ENCODE peak calls at places on chromosomes 5 and 9, in four cellular contexts. Z, K, M and U are unnamed samples.

GRCh38 chr9:86675805-86676204 is 271.5 kb downstream of the GAS1 start:
- DNase-seq in Z (no peak), K (no peak), M (no peak), U (no peak)

GRCh38 chr5:178145965-178146820 is 7.5 kb downstream of the NHP2 start:
- DNase-seq in Z (peak; percentile 66), K (no peak), M (peak; percentile 89), U (peak; percentile 94)

GRCh38 chr9:92506184-92506857 is 24.0 kb upstream of the ASPN start:
- DNase-seq in Z (no peak), K (no peak), M (no peak), U (no peak)

GRCh38 chr5:40437452-40437861 is 242.3 kb upstream of the PTGER4 start:
- DNase-seq in Z (no peak), K (no peak), M (no peak), U (no peak)

GRCh38 chr5:133716475-133717183 is 104.3 kb upstream of the FSTL4 start:
- DNase-seq in Z (no peak), K (no peak), M (no peak), U (no peak)

GRCh38 chr5:151581841-151582583 is 9.1 kb downstream of the FAT2 start:
- DNase-seq in Z (no peak), K (no peak), M (no peak), U (no peak)

GRCh38 chr5:90294604-90295003 is 115.0 kb downstream of the CETN3 start:
- DNase-seq in Z (peak; percentile 13), K (no peak), M (no peak), U (peak; percentile 68)

GRCh38 chr5:16855475-16855874 is 80.6 kb downstream of the MYO10 start:
- DNase-seq in Z (no peak), K (no peak), M (no peak), U (peak; percentile 43)

GRCh38 chr9:114317665-114318357 is 5.1 kb upstream of the ORM1 start:
- DNase-seq in Z (no peak), K (no peak), M (peak; percentile 22), U (no peak)

GRCh38 chr5:1031306-1031959 is 22.8 kb downstream of the NKD2 start:
- DNase-seq in Z (no peak), K (no peak), M (no peak), U (no peak)

GRCh38 chr9:70480405-70480980 is 66.0 kb upstream of the KLF9 start:
- DNase-seq in Z (no peak), K (no peak), M (no peak), U (no peak)

GRCh38 chr9:121604242-121604641 is 47.2 kb upstream of the DAB2IP start:
- DNase-seq in Z (peak; percentile 82), K (no peak), M (no peak), U (peak; percentile 61)

GRCh38 chr5:29701600-29701999 is 1491.9 kb upstream of the CDH6 start:
- DNase-seq in Z (no peak), K (no peak), M (no peak), U (no peak)

GRCh38 chr9:116791314-116791713 is 104.2 kb downstream of the TRIM32 start:
- DNase-seq in Z (no peak), K (no peak), M (no peak), U (no peak)

GRCh38 chr5:80269991-80270438 is 14.2 kb upstream of the SERINC5 start:
- DNase-seq in Z (no peak), K (no peak), M (no peak), U (no peak)

GRCh38 chr9:18238752-18239151 is 235.2 kb upstream of the ADAMTSL1 start:
- DNase-seq in Z (no peak), K (no peak), M (no peak), U (no peak)

GRCh38 chr5:41252036-41252435 is 38.7 kb upstream of the C6 start:
- DNase-seq in Z (no peak), K (no peak), M (no peak), U (no peak)

GRCh38 chr5:36894950-36895349 is 18.4 kb downstream of the NIPBL start:
- DNase-seq in Z (no peak), K (no peak), M (no peak), U (no peak)

GRCh38 chr9:89884356-89885083 is 279.7 kb downstream of the GADD45G start:
- DNase-seq in Z (no peak), K (no peak), M (peak; percentile 29), U (no peak)

GRCh38 chr5:9845185-9845584 is 215.0 kb upstream of the TAS2R1 start:
- DNase-seq in Z (no peak), K (no peak), M (no peak), U (no peak)

GRCh38 chr9:113590991-113591898 is 127.7 kb downstream of the RGS3 start:
- DNase-seq in Z (peak; percentile 59), K (no peak), M (peak; percentile 94), U (peak; percentile 92)

GRCh38 chr5:145942202-145942601 is 5.8 kb downstream of the SH3RF2 start:
- DNase-seq in Z (no peak), K (no peak), M (no peak), U (no peak)

GRCh38 chr9:114894801-114895433 is 35.5 kb downstream of the TNFSF8 start:
- DNase-seq in Z (peak; percentile 23), K (no peak), M (no peak), U (peak; percentile 62)

GRCh38 chr5:32776203-32776602 is 65.1 kb downstream of the NPR3 start:
- DNase-seq in Z (no peak), K (no peak), M (no peak), U (no peak)

GRCh38 chr9:78786794-78787193 is 489.9 kb downstream of the PSAT1 start:
- DNase-seq in Z (no peak), K (no peak), M (no peak), U (no peak)

GRCh38 chr9:73683862-73684591 is 532.4 kb downstream of the ANXA1 start:
- DNase-seq in Z (peak; percentile 55), K (no peak), M (no peak), U (peak; percentile 82)

GRCh38 chr9:71349218-71349617 is 227.8 kb upstream of the TRPM3 start:
- DNase-seq in Z (no peak), K (no peak), M (no peak), U (no peak)

GRCh38 chr9:122265265-122265900 is 701 bp downstream of the MRRF start:
- DNase-seq in Z (peak; percentile 79), K (peak; percentile 38), M (no peak), U (peak; percentile 44)

GRCh38 chr9:6805532-6805931 is 47.8 kb downstream of the KDM4C start:
- DNase-seq in Z (no peak), K (no peak), M (peak; percentile 3), U (no peak)

GRCh38 chr5:77640577-77641396 is 2.3 kb upstream of the OTP start:
- DNase-seq in Z (no peak), K (no peak), M (peak; percentile 66), U (peak; percentile 51)
- TF ChIP-seq CREB1 in Z (no peak), K (no peak), M (no peak), U (no peak)

DNA sequence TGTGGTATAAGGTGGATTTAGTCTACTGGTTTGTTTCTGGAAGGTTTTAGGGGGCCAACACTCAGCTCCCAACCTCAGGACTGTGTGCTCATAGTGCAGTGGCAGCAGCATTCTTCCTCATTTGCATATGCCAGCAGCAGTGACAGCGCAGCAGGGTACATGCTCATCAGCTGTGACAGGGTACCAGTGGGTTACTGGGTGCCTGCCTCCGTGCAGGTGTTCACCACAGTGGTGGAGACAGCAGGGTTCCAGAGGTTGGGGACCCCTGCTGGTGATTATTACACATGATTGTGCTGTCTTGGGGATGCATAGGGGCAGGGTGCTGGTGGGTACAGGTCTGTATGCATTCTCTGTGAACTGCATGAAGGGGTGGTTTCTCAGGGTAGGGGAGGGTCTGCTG is 45.5 kb upstream of the IFNE start:
- DNase-seq in Z (no peak), K (no peak), M (no peak), U (no peak)
- H4K20me1 ChIP-seq in Z (no peaks in the 10 kb centered on the region), K (no peaks in the 10 kb centered on the region), M (no peaks in the 10 kb centered on the region), U (no peaks in the 10 kb centered on the region)

DNA sequence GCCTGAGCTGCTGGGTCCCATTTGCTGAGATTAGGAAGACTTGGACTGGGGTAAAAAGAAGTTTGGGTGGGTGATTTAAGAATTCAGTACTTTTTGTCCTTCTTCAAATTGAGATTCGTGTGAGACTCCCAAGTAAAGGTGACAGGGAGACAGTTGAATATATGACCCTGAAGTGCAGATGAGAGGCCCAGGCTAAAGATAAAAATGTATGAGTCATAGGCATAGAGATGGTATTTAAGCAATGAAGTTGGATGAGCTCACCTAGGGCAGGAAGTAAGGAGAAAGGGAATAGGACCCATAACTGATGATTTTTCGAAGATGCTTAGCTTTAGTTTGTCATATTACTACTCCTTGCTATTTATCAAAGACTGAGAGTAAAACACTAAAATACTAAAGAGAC is 255.9 kb upstream of the ADRA1B start:
- DNase-seq in Z (no peak), K (no peak), M (no peak), U (no peak)
- H3K4me2 ChIP-seq in Z (no peak overlapping the region), K (no peak overlapping the region), M (no peak overlapping the region), U (no peak overlapping the region)

DNA sequence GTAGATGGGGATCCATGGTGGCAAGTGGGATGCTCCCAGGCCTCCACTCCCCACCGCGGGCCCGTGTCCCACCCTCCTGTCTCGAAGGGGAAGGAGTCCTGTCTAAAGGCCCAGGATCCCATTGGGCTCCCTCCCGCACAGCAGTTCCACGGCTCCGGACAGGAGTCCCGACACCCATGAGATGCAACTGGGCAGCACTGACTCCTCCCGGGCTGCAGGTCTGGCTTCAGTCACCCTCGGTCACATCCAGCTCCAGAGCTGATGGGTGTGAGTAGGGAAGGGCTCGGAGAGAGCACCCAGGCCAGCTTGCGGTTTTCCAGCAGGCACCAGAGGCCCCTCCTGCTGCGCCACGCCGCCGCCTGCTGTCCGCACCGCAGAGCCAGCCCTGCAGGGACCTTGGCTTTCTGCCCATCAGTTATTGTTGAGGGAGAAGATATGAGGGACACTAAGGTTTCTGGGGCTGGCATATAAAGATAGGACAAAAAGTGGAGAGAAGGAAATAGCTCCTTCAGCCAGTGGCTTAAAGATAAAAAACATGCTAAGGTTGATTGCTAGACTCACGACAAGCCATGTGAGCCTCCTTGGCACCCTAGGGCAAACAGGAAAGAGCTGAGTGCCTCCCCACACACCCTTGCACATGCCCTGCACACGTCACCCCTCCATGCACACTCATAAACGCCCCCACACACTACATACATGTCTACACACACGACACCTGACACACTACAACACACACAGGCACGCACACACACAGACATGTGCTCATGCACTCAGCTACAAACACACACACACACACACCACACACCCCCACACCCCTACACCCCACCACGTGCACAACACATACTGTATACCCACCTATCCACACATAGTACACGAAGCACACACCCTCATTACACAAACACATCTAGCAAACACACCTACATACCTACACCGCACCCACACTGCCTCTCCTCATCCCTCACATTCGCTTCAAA is 79.0 kb downstream of the AK8 start:
- DNase-seq in Z (peak; percentile 27), K (no peak), M (no peak), U (peak; percentile 30)
- TF ChIP-seq CREB1 in Z (no peak), K (no peak), M (no peak), U (no peak)

GRCh38 chr9:131402073-131402472 is 8.2 kb downstream of the PRRC2B start:
- DNase-seq in Z (no peak), K (no peak), M (no peak), U (no peak)
- H4K20me1 ChIP-seq in Z (peaks cover 86% of the 10 kb centered on the region), K (peaks cover 36% of the 10 kb centered on the region), M (peaks cover 32% of the 10 kb centered on the region), U (peaks cover 72% of the 10 kb centered on the region)

GRCh38 chr5:96245401-96246091 is 187.5 kb downstream of the PCSK1 start:
- DNase-seq in Z (peak; percentile 93), K (no peak), M (no peak), U (no peak)
- H3K4me2 ChIP-seq in Z (peak overlapping the region; percentile 70), K (no peak overlapping the region), M (no peak overlapping the region), U (no peak overlapping the region)